ENCODE peak calls at places on chromosomes 4 and X, in five cellular contexts. I is PC-3, Y is tibial nerve, D is sigmoid colon, G is kidney. V is an unnamed sample. For H3K4me1, the result is how much of the 10 kb centered on the place peaks cover.

GRCh38 chrX:46308106-46308505 is 237.1 kb downstream of the ZNF674 start:
- DNase-seq in G (no peak), I (no peak), D (no peak), Y (no peak), V (no peak)

GRCh38 chr4:78621395-78621794 is 69.8 kb downstream of the ANXA3 start:
- DNase-seq in I (no peak), G (no peak), Y (no peak), D (no peak), V (no peak)

GRCh38 chr4:139278956-139279722 is 886 bp downstream of the MGARP start:
- DNase-seq in D (no peak), I (no peak), Y (no peak), G (no peak), V (no peak)

GRCh38 chr4:18691431-18692200 is 670.1 kb upstream of the LCORL start:
- DNase-seq in G (no peak), D (no peak), Y (no peak), I (no peak), V (no peak)

GRCh38 chrX:40174594-40175415 is 77.0 kb upstream of the BCOR start:
- DNase-seq in I (peak), D (peak), G (peak), Y (no peak), V (peak)

GRCh38 chrX:69027181-69028005 is 137.9 kb downstream of the PJA1 start:
- DNase-seq in D (no peak), I (peak), G (no peak), Y (no peak), V (no peak)

GRCh38 chr4:10101559-10102192 is 14.9 kb downstream of the WDR1 start:
- DNase-seq in G (peak), Y (no peak), D (peak), I (no peak), V (no peak)

GRCh38 chr4:177574446-177574845 is 132.2 kb upstream of the AGA start:
- DNase-seq in D (no peak), G (no peak), Y (no peak), I (peak), V (no peak)

GRCh38 chr4:79211490-79211889 is 114.4 kb downstream of the NAA11 start:
- DNase-seq in G (no peak), D (no peak), Y (no peak), I (no peak), V (no peak)

GRCh38 chr4:82201805-82202636 is 171.8 kb downstream of the HNRNPD start:
- DNase-seq in D (no peak), I (peak), Y (no peak), G (no peak), V (no peak)

GRCh38 chr4:158130204-158130603 is 42.6 kb downstream of the GASK1B start:
- DNase-seq in D (no peak), I (no peak), G (no peak), Y (no peak), V (no peak)

GRCh38 chrX:111352424-111352823 is 59.6 kb downstream of the DCX start:
- DNase-seq in I (peak), G (no peak), D (peak), Y (no peak), V (no peak)

GRCh38 chr4:79652232-79652631 is 244.2 kb upstream of the GK2 start:
- DNase-seq in D (no peak), Y (no peak), G (no peak), I (peak), V (no peak)

GRCh38 chr4:101593666-101594065 is 196.9 kb upstream of the BANK1 start:
- DNase-seq in Y (no peak), G (no peak), D (no peak), I (no peak), V (no peak)

GRCh38 chr4:108446554-108446953 is 173.8 kb upstream of the RPL34 start:
- DNase-seq in I (no peak), D (no peak), Y (no peak), G (no peak), V (no peak)

GRCh38 chrX:69120476-69120875 is 44.8 kb downstream of the PJA1 start:
- DNase-seq in G (no peak), I (no peak), Y (no peak), D (no peak), V (no peak)

GRCh38 chr4:128958194-128958593 is 135.1 kb downstream of the SCLT1 start:
- DNase-seq in G (no peak), D (no peak), Y (no peak), I (no peak), V (no peak)

GRCh38 chrX:14776901-14777300 is 96.0 kb downstream of the FANCB start:
- DNase-seq in D (no peak), G (no peak), I (no peak), Y (no peak), V (no peak)

GRCh38 chrX:9739130-9739529 is 26.5 kb downstream of the GPR143 start:
- DNase-seq in D (no peak), Y (no peak), I (no peak), G (no peak), V (no peak)

GRCh38 chr4:17111959-17112659 is 213.7 kb upstream of the LDB2 start:
- DNase-seq in D (no peak), I (no peak), Y (peak), G (no peak), V (no peak)

GRCh38 chr4:176002007-176002623 is 63.5 kb upstream of the WDR17 start:
- DNase-seq in D (peak), I (peak), G (peak), Y (no peak), V (peak)

GRCh38 chrX:74133156-74133796 is 170.7 kb upstream of the ZCCHC13 start:
- DNase-seq in D (no peak), Y (peak), G (no peak), I (peak), V (no peak)

GRCh38 chr4:21887481-21887880 is 61.1 kb downstream of the KCNIP4 start:
- DNase-seq in D (no peak), Y (no peak), G (no peak), I (no peak), V (no peak)

GRCh38 chr4:102684605-102685052 is 76.1 kb downstream of the MANBA start:
- DNase-seq in G (no peak), Y (no peak), I (peak), D (no peak), V (no peak)

GRCh38 chr4:56671373-56671772 is 9.7 kb downstream of the HOPX start:
- DNase-seq in D (no peak), I (no peak), G (no peak), Y (no peak), V (no peak)

GRCh38 chrX:107440692-107441091 is 8.8 kb upstream of the FRMPD3 start:
- DNase-seq in Y (no peak), I (no peak), G (no peak), D (no peak), V (no peak)

GRCh38 chrX:39459204-39459603 is 638.6 kb downstream of the BCOR start:
- DNase-seq in I (no peak), Y (no peak), G (no peak), D (no peak), V (no peak)

DNA sequence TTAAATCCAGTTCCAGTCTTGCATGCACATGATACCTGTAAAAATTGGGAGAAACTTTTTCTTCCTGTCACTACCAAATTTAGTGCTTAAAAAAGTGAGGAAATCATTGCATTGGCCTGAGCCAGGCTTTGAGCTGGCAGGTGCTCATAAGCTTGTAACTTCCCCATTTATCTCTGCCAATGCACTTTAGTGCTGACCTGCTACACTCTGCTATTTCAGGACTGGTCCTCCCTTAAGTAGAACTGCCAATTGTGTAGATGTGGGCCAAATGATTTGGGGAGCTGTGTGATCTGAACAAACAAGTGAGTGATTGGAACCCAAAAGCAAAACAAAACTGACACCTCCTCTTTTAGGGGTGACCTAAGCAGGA is 51.8 kb downstream of the ZNF827 start:
- DNase-seq in G (no peak), I (no peak), Y (no peak), D (no peak), V (no peak)
- H3K4me1 ChIP-seq in G (under half), I (under half), Y (under half), D (under half), V (under half)

DNA sequence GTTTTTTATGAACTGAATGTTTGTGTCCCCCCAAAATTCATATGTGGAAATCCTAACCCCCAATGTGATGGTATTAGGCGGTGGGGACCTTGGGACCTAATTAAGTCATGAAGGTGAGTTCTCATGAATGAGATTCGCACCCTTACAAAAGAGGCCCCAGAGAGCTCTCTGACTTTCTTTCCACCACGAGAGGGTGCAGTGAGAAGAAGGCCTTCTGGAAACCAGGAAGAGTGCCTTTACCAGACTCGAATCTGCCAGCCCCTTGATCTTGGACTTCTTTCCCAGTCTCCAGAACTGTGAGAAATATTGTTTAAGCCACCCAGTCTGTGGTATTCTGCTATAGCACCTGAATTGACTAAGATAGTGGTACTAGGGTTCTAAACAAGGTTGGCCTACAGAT is 40.8 kb downstream of the STK26 start:
- DNase-seq in Y (no peak), G (no peak), D (no peak), I (no peak), V (no peak)
- TF ChIP-seq CTCF in Y (no peak), G (no peak), D (no peak), I (no peak), V (no peak)

GRCh38 chr4:124872659-124873058 is 160.1 kb upstream of the ANKRD50 start:
- DNase-seq in Y (no peak), I (no peak), D (no peak), G (no peak), V (no peak)
- H3K27ac ChIP-seq in Y (no peak), I (no peak), D (no peak), G (no peak), V (no peak)

GRCh38 chr4:827209-828081 is 1.5 kb upstream of the CPLX1 start:
- DNase-seq in D (peak), Y (no peak), G (peak), I (no peak), V (peak)

GRCh38 chr4:826508-827208 is 729 bp upstream of the CPLX1 start:
- DNase-seq in Y (no peak), D (peak), I (no peak), G (peak), V (peak)

GRCh38 chr4:829291-829690 is 3.4 kb upstream of the CPLX1 start:
- DNase-seq in D (peak), G (peak), I (no peak), Y (no peak), V (peak)

GRCh38 chr4:829761-830655 is 4.1 kb upstream of the CPLX1 start:
- DNase-seq in Y (no peak), G (peak), D (peak), I (no peak), V (peak)

DNA sequence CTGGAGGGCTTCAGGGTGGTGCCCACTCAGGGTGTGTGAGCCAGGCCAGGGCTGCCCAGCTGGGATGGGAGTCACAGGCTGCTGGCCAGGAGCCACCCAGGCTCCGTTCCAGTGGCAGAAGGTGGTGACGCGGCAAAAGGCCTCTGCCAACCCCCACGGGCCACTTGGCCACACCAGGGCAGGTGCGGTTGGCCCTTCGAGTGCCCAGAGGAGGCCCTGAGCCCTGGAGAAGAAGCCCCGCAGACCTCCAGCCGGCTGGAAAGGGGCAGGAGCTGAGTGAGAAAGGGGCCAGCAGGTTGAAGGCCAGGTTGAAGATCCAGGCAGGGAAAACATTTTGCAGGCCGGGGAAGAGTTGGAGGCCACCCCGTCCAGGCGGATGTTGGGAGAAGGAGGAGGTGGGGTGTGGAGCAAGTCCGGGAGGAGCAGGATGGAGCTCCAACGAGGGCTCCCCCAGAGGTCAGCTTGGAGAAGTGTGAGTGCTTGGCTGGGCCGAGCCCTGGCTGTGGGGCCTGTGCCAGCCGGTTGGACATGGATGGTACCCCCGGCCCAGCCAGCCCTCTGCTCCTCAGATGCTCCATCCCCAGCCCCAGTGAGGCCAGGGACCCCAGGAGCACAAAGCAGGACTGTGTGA is 2.8 kb upstream of the CPLX1 start:
- DNase-seq in D (peak), Y (no peak), I (no peak), G (peak), V (peak)
- H3K4me1 ChIP-seq in D (under half), Y (under half), I (under half), G (under half), V (under half)

GRCh38 chr4:171186700-171187099 is 626.5 kb upstream of the GALNTL6 start:
- DNase-seq in D (no peak), G (no peak), Y (no peak), I (no peak), V (no peak)
- TF ChIP-seq CTCF in D (no peak), G (peak), Y (no peak), I (no peak), V (no peak)

GRCh38 chr4:142271832-142272231 is 574.3 kb downstream of the INPP4B start:
- DNase-seq in D (no peak), I (no peak), G (no peak), Y (no peak), V (no peak)
- H3K27ac ChIP-seq in D (no peak), I (no peak), G (no peak), Y (no peak), V (no peak)

GRCh38 chr4:142703694-142704309 is 142.3 kb downstream of the INPP4B start:
- DNase-seq in G (no peak), D (no peak), I (no peak), Y (no peak), V (no peak)

GRCh38 chr4:142708231-142708630 is 137.9 kb downstream of the INPP4B start:
- DNase-seq in G (no peak), D (no peak), I (no peak), Y (no peak), V (no peak)

GRCh38 chr4:142705820-142706219 is 140.3 kb downstream of the INPP4B start:
- DNase-seq in Y (no peak), D (no peak), I (peak), G (no peak), V (no peak)

GRCh38 chr4:142707397-142707796 is 138.7 kb downstream of the INPP4B start:
- DNase-seq in G (no peak), D (no peak), I (peak), Y (no peak), V (no peak)

GRCh38 chr4:142706381-142706780 is 139.7 kb downstream of the INPP4B start:
- DNase-seq in G (no peak), I (no peak), D (no peak), Y (no peak), V (no peak)
- H3K4me1 ChIP-seq in G (under half), I (under half), D (under half), Y (under half), V (under half)

GRCh38 chrX:134024686-134025377 is 39.4 kb upstream of the GPC3 start:
- DNase-seq in Y (peak), D (no peak), I (no peak), G (no peak), V (no peak)

GRCh38 chrX:134019567-134020206 is 34.3 kb upstream of the GPC3 start:
- DNase-seq in Y (no peak), D (no peak), G (no peak), I (no peak), V (no peak)

GRCh38 chrX:134023851-134024281 is 38.5 kb upstream of the GPC3 start:
- DNase-seq in I (no peak), Y (no peak), D (no peak), G (no peak), V (no peak)

GRCh38 chrX:134025986-134026731 is 40.8 kb upstream of the GPC3 start:
- DNase-seq in Y (no peak), I (no peak), D (no peak), G (no peak), V (no peak)

GRCh38 chrX:134020910-134021309 is 35.5 kb upstream of the GPC3 start:
- DNase-seq in D (no peak), G (no peak), Y (no peak), I (no peak), V (no peak)
- TF ChIP-seq CTCF in D (no peak), G (peak), Y (no peak), I (no peak), V (no peak)

V was measured in upper lobe of right lung.